ENCODE peak calls at places on chromosome 5, in eight cellular contexts. One of them, this sample, is unnamed.
A peak's percentile ranks its signal among the peaks of the same experiment; 100 is the strongest.

GRCh38 chr5:61610262-61611024 is 278.4 kb downstream of the ZSWIM6 start:
- DNase-seq in PC-3: no peak
- DNase-seq in hepatocyte: no peak
- DNase-seq in neural progenitor cell: no peak
- DNase-seq in HCT116: no peak
- DNase-seq in GM23338: no peak
- DNase-seq in MM.1S: no peak
- DNase-seq in SK-N-SH: no peak
- DNase-seq in this sample: no peak

GRCh38 chr5:4116834-4117233 is 521.2 kb downstream of the IRX1 start:
- DNase-seq in PC-3: no peak
- DNase-seq in hepatocyte: no peak
- DNase-seq in neural progenitor cell: no peak
- DNase-seq in HCT116: no peak
- DNase-seq in GM23338: no peak
- DNase-seq in MM.1S: no peak
- DNase-seq in SK-N-SH: no peak
- DNase-seq in this sample: no peak

GRCh38 chr5:97182571-97183099 is 412 bp downstream of the RIOK2 start:
- DNase-seq in PC-3: peak; percentile 39
- DNase-seq in hepatocyte: peak; percentile 16
- DNase-seq in neural progenitor cell: no peak
- DNase-seq in HCT116: no peak
- DNase-seq in GM23338: no peak
- DNase-seq in MM.1S: no peak
- DNase-seq in SK-N-SH: peak; percentile 8
- DNase-seq in this sample: peak; percentile 25

GRCh38 chr5:87095787-87096186 is 171.9 kb upstream of the RASA1 start:
- DNase-seq in PC-3: no peak
- DNase-seq in hepatocyte: no peak
- DNase-seq in neural progenitor cell: no peak
- DNase-seq in HCT116: no peak
- DNase-seq in GM23338: no peak
- DNase-seq in MM.1S: no peak
- DNase-seq in SK-N-SH: no peak
- DNase-seq in this sample: no peak

GRCh38 chr5:150209020-150209635 is 19.3 kb downstream of the SLC6A7 start:
- DNase-seq in PC-3: peak; percentile 77
- DNase-seq in hepatocyte: no peak
- DNase-seq in neural progenitor cell: peak; percentile 39
- DNase-seq in HCT116: no peak
- DNase-seq in GM23338: no peak
- DNase-seq in MM.1S: no peak
- DNase-seq in SK-N-SH: no peak
- DNase-seq in this sample: no peak

GRCh38 chr5:101843055-101843454 is 453.0 kb downstream of the SLCO4C1 start:
- DNase-seq in PC-3: no peak
- DNase-seq in hepatocyte: no peak
- DNase-seq in neural progenitor cell: no peak
- DNase-seq in HCT116: no peak
- DNase-seq in GM23338: no peak
- DNase-seq in MM.1S: no peak
- DNase-seq in SK-N-SH: no peak
- DNase-seq in this sample: no peak

GRCh38 chr5:138784590-138784989 is 31.4 kb downstream of the CTNNA1 start:
- DNase-seq in PC-3: no peak
- DNase-seq in hepatocyte: no peak
- DNase-seq in neural progenitor cell: no peak
- DNase-seq in HCT116: no peak
- DNase-seq in GM23338: peak; percentile 21
- DNase-seq in MM.1S: no peak
- DNase-seq in SK-N-SH: no peak
- DNase-seq in this sample: no peak

GRCh38 chr5:111931658-111932057 is 174.7 kb upstream of the NREP start:
- DNase-seq in PC-3: no peak
- DNase-seq in hepatocyte: no peak
- DNase-seq in neural progenitor cell: no peak
- DNase-seq in HCT116: no peak
- DNase-seq in GM23338: no peak
- DNase-seq in MM.1S: no peak
- DNase-seq in SK-N-SH: no peak
- DNase-seq in this sample: no peak

GRCh38 chr5:178249191-178249989 is 16.8 kb upstream of the PHYKPL start:
- DNase-seq in PC-3: peak; percentile 59
- DNase-seq in hepatocyte: no peak
- DNase-seq in neural progenitor cell: no peak
- DNase-seq in HCT116: no peak
- DNase-seq in GM23338: no peak
- DNase-seq in MM.1S: no peak
- DNase-seq in SK-N-SH: no peak
- DNase-seq in this sample: no peak

GRCh38 chr5:74446673-74447337 is 193.7 kb downstream of the ENC1 start:
- DNase-seq in PC-3: no peak
- DNase-seq in hepatocyte: no peak
- DNase-seq in neural progenitor cell: no peak
- DNase-seq in HCT116: no peak
- DNase-seq in GM23338: no peak
- DNase-seq in MM.1S: no peak
- DNase-seq in SK-N-SH: no peak
- DNase-seq in this sample: no peak

GRCh38 chr5:62475072-62475471 is 62.5 kb downstream of the IPO11 start:
- DNase-seq in PC-3: peak; percentile 79
- DNase-seq in hepatocyte: no peak
- DNase-seq in neural progenitor cell: no peak
- DNase-seq in HCT116: peak; percentile 29
- DNase-seq in GM23338: no peak
- DNase-seq in MM.1S: no peak
- DNase-seq in SK-N-SH: no peak
- DNase-seq in this sample: no peak

GRCh38 chr5:1004598-1005361 is 3.8 kb upstream of the NKD2 start:
- DNase-seq in PC-3: peak; percentile 55
- DNase-seq in hepatocyte: peak; percentile 87
- DNase-seq in neural progenitor cell: peak; percentile 80
- DNase-seq in HCT116: no peak
- DNase-seq in GM23338: peak; percentile 72
- DNase-seq in MM.1S: peak; percentile 75
- DNase-seq in SK-N-SH: peak; percentile 78
- DNase-seq in this sample: no peak

GRCh38 chr5:59893061-59893435 is 478 bp downstream of the PDE4D start:
- DNase-seq in PC-3: no peak
- DNase-seq in hepatocyte: no peak
- DNase-seq in neural progenitor cell: peak; percentile 61
- DNase-seq in HCT116: no peak
- DNase-seq in GM23338: peak; percentile 75
- DNase-seq in MM.1S: no peak
- DNase-seq in SK-N-SH: no peak
- DNase-seq in this sample: no peak
- TF ChIP-seq EZH2phosphoT487 in PC-3: no peak
- TF ChIP-seq EZH2phosphoT487 in hepatocyte: peak; percentile 1
- TF ChIP-seq EZH2phosphoT487 in neural progenitor cell: no peak
- TF ChIP-seq EZH2phosphoT487 in HCT116: no peak
- TF ChIP-seq EZH2phosphoT487 in GM23338: no peak
- TF ChIP-seq EZH2phosphoT487 in MM.1S: no peak
- TF ChIP-seq EZH2phosphoT487 in SK-N-SH: no peak
- TF ChIP-seq EZH2phosphoT487 in this sample: no peak

GRCh38 chr5:54988218-54988617 is 2.8 kb upstream of the ESM1 start:
- DNase-seq in PC-3: no peak
- DNase-seq in hepatocyte: no peak
- DNase-seq in neural progenitor cell: no peak
- DNase-seq in HCT116: no peak
- DNase-seq in GM23338: no peak
- DNase-seq in MM.1S: no peak
- DNase-seq in SK-N-SH: no peak
- DNase-seq in this sample: no peak

GRCh38 chr5:54988817-54989216 is 3.4 kb upstream of the ESM1 start:
- DNase-seq in PC-3: no peak
- DNase-seq in hepatocyte: no peak
- DNase-seq in neural progenitor cell: no peak
- DNase-seq in HCT116: no peak
- DNase-seq in GM23338: no peak
- DNase-seq in MM.1S: no peak
- DNase-seq in SK-N-SH: no peak
- DNase-seq in this sample: no peak

GRCh38 chr5:54981928-54982327 is 3.5 kb downstream of the ESM1 start:
- DNase-seq in PC-3: no peak
- DNase-seq in hepatocyte: no peak
- DNase-seq in neural progenitor cell: no peak
- DNase-seq in HCT116: no peak
- DNase-seq in GM23338: peak; percentile 30
- DNase-seq in MM.1S: no peak
- DNase-seq in SK-N-SH: no peak
- DNase-seq in this sample: no peak

GRCh38 chr5:54986269-54986654 is 869 bp upstream of the ESM1 start:
- DNase-seq in PC-3: no peak
- DNase-seq in hepatocyte: no peak
- DNase-seq in neural progenitor cell: no peak
- DNase-seq in HCT116: no peak
- DNase-seq in GM23338: no peak
- DNase-seq in MM.1S: no peak
- DNase-seq in SK-N-SH: no peak
- DNase-seq in this sample: no peak

DNA sequence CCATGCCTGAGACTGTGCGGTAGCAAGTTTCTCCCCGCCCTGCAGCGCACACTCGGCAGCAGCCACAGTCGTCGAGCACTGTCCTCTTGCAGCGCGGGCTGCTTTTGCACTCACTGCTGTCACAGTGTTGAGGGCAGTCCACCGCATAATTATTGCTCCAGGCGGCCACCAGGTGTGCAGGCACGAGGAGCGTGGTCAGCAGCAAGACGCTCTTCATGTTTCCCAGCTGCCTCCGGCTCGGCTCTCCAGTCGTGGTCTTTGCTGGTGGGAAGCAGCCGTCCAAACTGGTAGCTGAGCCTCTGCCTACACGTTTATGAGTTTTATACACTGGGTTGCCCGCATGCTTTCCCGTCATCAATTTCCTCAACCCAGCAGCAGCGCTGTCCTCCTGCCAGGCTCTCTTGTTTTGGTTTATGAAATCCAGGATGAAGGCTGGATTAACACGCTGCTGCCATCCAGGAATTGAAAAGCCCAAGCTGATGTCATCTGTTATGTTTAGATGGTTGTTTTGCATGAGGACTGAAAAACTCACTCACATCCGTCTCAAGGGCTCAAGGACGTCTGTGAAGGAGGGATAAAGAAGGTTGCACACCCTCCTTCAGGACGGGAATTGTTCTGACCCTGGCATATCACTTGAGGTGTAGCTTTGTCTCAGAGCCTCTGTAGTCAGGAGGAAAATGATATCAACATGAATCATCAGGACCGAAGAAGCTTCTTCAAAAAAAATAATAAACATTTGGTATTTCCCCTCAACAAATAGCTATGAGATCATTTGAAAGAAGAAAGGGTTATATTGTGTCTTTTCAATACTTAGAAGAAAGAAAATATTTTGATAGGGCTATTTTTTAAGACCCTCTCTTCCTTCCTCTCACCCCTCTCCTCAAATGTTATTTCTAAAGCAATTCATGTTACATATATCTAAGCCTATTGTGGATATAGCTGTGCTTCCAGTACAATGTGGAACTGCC is at the start of gene ESM1:
- DNase-seq in PC-3: peak; percentile 61
- DNase-seq in hepatocyte: no peak
- DNase-seq in neural progenitor cell: no peak
- DNase-seq in HCT116: no peak
- DNase-seq in GM23338: peak; percentile 3
- DNase-seq in MM.1S: no peak
- DNase-seq in SK-N-SH: no peak
- DNase-seq in this sample: no peak
- TF ChIP-seq CTCF in PC-3: no peak
- TF ChIP-seq CTCF in hepatocyte: no peak
- TF ChIP-seq CTCF in neural progenitor cell: no peak
- TF ChIP-seq CTCF in HCT116: no peak
- TF ChIP-seq CTCF in GM23338: no peak
- TF ChIP-seq CTCF in MM.1S: no peak
- TF ChIP-seq CTCF in SK-N-SH: peak; percentile 11
- TF ChIP-seq CTCF in this sample: no peak

GRCh38 chr5:134534058-134534725 is 8.7 kb downstream of the JADE2 start:
- DNase-seq in PC-3: no peak
- DNase-seq in hepatocyte: no peak
- DNase-seq in neural progenitor cell: no peak
- DNase-seq in HCT116: no peak
- DNase-seq in GM23338: no peak
- DNase-seq in MM.1S: no peak
- DNase-seq in SK-N-SH: no peak
- DNase-seq in this sample: no peak
- TF ChIP-seq EZH2phosphoT487 in PC-3: no peak
- TF ChIP-seq EZH2phosphoT487 in hepatocyte: no peak
- TF ChIP-seq EZH2phosphoT487 in neural progenitor cell: no peak
- TF ChIP-seq EZH2phosphoT487 in HCT116: no peak
- TF ChIP-seq EZH2phosphoT487 in GM23338: no peak
- TF ChIP-seq EZH2phosphoT487 in MM.1S: no peak
- TF ChIP-seq EZH2phosphoT487 in SK-N-SH: no peak
- TF ChIP-seq EZH2phosphoT487 in this sample: no peak

GRCh38 chr5:124906339-124907097 is 160.1 kb upstream of the ZNF608 start:
- DNase-seq in PC-3: peak; percentile 27
- DNase-seq in hepatocyte: peak; percentile 58
- DNase-seq in neural progenitor cell: peak; percentile 53
- DNase-seq in HCT116: no peak
- DNase-seq in GM23338: peak; percentile 59
- DNase-seq in MM.1S: peak; percentile 39
- DNase-seq in SK-N-SH: peak; percentile 20
- DNase-seq in this sample: peak; percentile 42

GRCh38 chr5:124905256-124905655 is 158.8 kb upstream of the ZNF608 start:
- DNase-seq in PC-3: no peak
- DNase-seq in hepatocyte: no peak
- DNase-seq in neural progenitor cell: peak; percentile 42
- DNase-seq in HCT116: no peak
- DNase-seq in GM23338: no peak
- DNase-seq in MM.1S: no peak
- DNase-seq in SK-N-SH: no peak
- DNase-seq in this sample: no peak

GRCh38 chr5:124905756-124906155 is 159.3 kb upstream of the ZNF608 start:
- DNase-seq in PC-3: no peak
- DNase-seq in hepatocyte: no peak
- DNase-seq in neural progenitor cell: no peak
- DNase-seq in HCT116: no peak
- DNase-seq in GM23338: no peak
- DNase-seq in MM.1S: no peak
- DNase-seq in SK-N-SH: no peak
- DNase-seq in this sample: no peak

GRCh38 chr5:124908603-124909451 is 162.4 kb upstream of the ZNF608 start:
- DNase-seq in PC-3: no peak
- DNase-seq in hepatocyte: peak; percentile 40
- DNase-seq in neural progenitor cell: peak; percentile 36
- DNase-seq in HCT116: no peak
- DNase-seq in GM23338: no peak
- DNase-seq in MM.1S: no peak
- DNase-seq in SK-N-SH: peak; percentile 60
- DNase-seq in this sample: no peak

GRCh38 chr5:124907098-124907644 is 160.7 kb upstream of the ZNF608 start:
- DNase-seq in PC-3: no peak
- DNase-seq in hepatocyte: no peak
- DNase-seq in neural progenitor cell: no peak
- DNase-seq in HCT116: no peak
- DNase-seq in GM23338: no peak
- DNase-seq in MM.1S: no peak
- DNase-seq in SK-N-SH: no peak
- DNase-seq in this sample: no peak
- TF ChIP-seq CTCF in PC-3: no peak
- TF ChIP-seq CTCF in hepatocyte: no peak
- TF ChIP-seq CTCF in neural progenitor cell: no peak
- TF ChIP-seq CTCF in HCT116: no peak
- TF ChIP-seq CTCF in GM23338: no peak
- TF ChIP-seq CTCF in MM.1S: no peak
- TF ChIP-seq CTCF in SK-N-SH: no peak
- TF ChIP-seq CTCF in this sample: no peak

This sample was measured in OCI-LY7.